ENCODE peak calls at places on chromosome 21, in seven cellular contexts. M is IMR-90, J is uterus, Y is lung, B is neural progenitor cell, H is MM.1S, U is RWPE1. O is an unnamed sample.

GRCh38 chr21:38277501-38278111 is 20.8 kb downstream of the KCNJ15 start:
- DNase-seq in M (peak), J (peak), Y (no peak), B (no peak), H (no peak), U (peak), O (peak)

GRCh38 chr21:29192999-29193563 is 62.6 kb downstream of the MAP3K7CL start:
- DNase-seq in M (no peak), J (no peak), Y (no peak), B (no peak), H (no peak), U (no peak), O (no peak)

GRCh38 chr21:21682172-21682571 is 684.0 kb downstream of the NCAM2 start:
- DNase-seq in M (peak), J (no peak), Y (no peak), B (no peak), H (no peak), U (no peak), O (no peak)

GRCh38 chr21:27688773-27689172 is 721.9 kb upstream of the ADAMTS5 start:
- DNase-seq in M (no peak), J (no peak), Y (no peak), B (no peak), H (no peak), U (no peak), O (no peak)

GRCh38 chr21:27806261-27806660 is 839.4 kb upstream of the ADAMTS5 start:
- DNase-seq in M (peak), J (no peak), Y (no peak), B (no peak), H (no peak), U (no peak), O (no peak)

GRCh38 chr21:39317134-39318090 is 4.0 kb upstream of the BRWD1 start:
- DNase-seq in M (no peak), J (no peak), Y (no peak), B (no peak), H (no peak), U (no peak), O (peak)

GRCh38 chr21:20790113-20790512 is 208.1 kb upstream of the NCAM2 start:
- DNase-seq in M (no peak), J (no peak), Y (no peak), B (peak), H (no peak), U (no peak), O (no peak)

GRCh38 chr21:14956826-14957225 is 108.0 kb downstream of the NRIP1 start:
- DNase-seq in M (peak), J (no peak), Y (no peak), B (no peak), H (no peak), U (no peak), O (no peak)

GRCh38 chr21:38806942-38807284 is 1.2 kb downstream of the ETS2 start:
- DNase-seq in M (peak), J (no peak), Y (no peak), B (no peak), H (no peak), U (no peak), O (no peak)

GRCh38 chr21:38470762-38471161 is 27.5 kb downstream of the ERG start:
- DNase-seq in M (no peak), J (no peak), Y (no peak), B (no peak), H (no peak), U (peak), O (no peak)

GRCh38 chr21:39518055-39518844 is 66.5 kb downstream of the SH3BGR start:
- DNase-seq in M (peak), J (peak), Y (peak), B (peak), H (peak), U (peak), O (peak)

GRCh38 chr21:16187603-16188002 is 457.8 kb downstream of the USP25 start:
- DNase-seq in M (no peak), J (no peak), Y (no peak), B (no peak), H (no peak), U (no peak), O (no peak)

GRCh38 chr21:44748621-44749020 is 37.2 kb upstream of the TSPEAR start:
- DNase-seq in M (no peak), J (no peak), Y (no peak), B (no peak), H (no peak), U (no peak), O (no peak)
- H3K27ac ChIP-seq in M (no peak), J (no peak), Y (no peak), B (no peak), H (no peak), U (no peak), O (peak)

DNA sequence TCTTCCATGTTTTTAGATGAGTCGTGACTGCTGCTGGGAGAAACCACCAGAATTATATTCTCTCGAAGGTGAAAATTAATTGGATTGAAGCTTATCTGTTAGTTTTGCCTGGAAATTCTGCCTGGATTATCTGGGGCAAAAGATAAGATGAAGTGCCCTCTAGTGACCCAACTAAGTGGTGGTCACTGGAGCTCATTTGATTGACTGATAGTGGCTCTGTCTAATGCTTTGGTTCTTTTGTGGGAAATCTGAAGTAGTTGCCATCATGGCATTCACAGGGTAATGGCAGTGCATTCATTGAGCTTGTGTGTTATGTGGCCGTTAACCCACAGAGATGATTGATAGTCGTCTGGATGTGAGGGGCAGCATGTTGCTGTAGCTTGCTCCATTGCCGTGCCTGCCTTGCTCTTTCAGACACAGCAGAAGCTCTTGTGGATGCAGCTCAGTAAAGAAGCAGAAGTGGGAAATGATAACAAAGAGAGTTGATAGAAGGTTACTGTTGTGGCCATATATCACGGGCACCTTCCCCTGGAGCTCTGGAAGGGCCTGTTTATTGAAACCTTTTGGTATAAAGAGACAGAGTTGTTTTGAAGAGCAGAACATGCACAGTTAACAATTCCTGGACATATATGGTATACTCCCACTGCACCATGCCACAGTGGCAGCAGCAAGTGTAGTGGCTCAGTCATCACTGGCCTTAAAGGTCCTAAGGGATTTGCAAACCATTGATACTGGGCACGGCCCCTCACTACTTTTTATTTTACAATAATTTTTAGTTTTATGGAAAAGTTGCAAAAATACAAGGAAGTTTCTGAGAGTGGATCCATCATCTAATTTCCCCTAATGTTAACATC is 42.0 kb downstream of the CXADR start:
- DNase-seq in M (peak), J (no peak), Y (no peak), B (peak), H (no peak), U (peak), O (no peak)
- TF ChIP-seq CTCF in M (peak), J (peak), Y (no peak), B (peak), H (peak), U (peak), O (peak)

DNA sequence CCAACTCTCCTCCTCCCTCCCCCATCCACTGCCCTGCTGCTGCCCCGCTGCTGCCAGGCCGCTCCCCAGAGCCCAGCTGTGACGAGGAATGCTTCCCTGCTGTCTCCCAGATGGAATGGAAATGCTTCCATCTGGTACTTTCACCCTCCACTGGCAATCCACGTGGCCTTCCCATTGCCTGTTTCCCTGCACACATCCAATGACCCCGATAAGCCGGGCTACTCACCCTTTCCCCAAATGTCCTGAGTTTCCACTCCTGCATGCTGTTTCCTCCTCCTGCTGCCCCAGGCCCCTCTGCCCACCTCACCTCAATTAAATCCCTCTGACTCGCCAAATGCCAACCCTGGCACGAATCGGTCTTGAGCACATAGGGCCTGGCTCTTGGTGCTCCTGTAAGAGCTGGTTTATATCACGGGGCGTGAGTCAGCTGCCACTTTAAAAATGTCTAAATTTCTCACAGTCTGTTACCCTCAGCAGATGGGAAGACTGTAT is 36.4 kb downstream of the MRAP start:
- DNase-seq in M (no peak), J (no peak), Y (no peak), B (peak), H (no peak), U (no peak), O (no peak)
- H3K27ac ChIP-seq in M (no peak), J (no peak), Y (no peak), B (no peak), H (no peak), U (no peak), O (no peak)

GRCh38 chr21:26280715-26281310 is 110.2 kb upstream of the APP start:
- DNase-seq in M (no peak), J (no peak), Y (no peak), B (peak), H (no peak), U (no peak), O (no peak)
- TF ChIP-seq CTCF in M (no peak), J (no peak), Y (no peak), B (no peak), H (no peak), U (no peak), O (peak)

DNA sequence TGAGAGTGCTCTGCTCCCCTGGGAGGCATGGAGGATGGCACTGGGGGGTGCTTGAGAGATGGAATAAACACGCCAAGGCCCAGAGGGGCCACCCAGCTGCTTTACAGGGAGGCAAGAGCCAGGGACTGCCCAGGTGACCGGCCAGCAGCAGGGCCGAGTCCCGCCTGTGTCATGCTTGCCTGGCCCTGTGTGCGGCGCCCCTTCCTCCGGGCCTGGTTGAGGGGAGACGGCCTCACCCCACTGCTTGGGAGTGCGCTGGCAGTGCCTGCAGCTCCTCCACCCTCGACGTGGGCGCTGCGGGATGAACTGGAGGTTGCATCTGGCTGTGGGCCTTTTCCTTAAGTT is 33.1 kb upstream of the COL6A2 start:
- DNase-seq in M (no peak), J (peak), Y (peak), B (no peak), H (no peak), U (no peak), O (no peak)
- H3K27ac ChIP-seq in M (peak), J (peak), Y (peak), B (no peak), H (no peak), U (peak), O (no peak)

GRCh38 chr21:41124626-41125240 is 43.2 kb upstream of the BACE2 start:
- DNase-seq in M (no peak), J (no peak), Y (no peak), B (no peak), H (no peak), U (no peak), O (no peak)

GRCh38 chr21:41120997-41121396 is 47.0 kb upstream of the BACE2 start:
- DNase-seq in M (no peak), J (no peak), Y (no peak), B (no peak), H (no peak), U (no peak), O (no peak)

GRCh38 chr21:41119901-41120300 is 48.1 kb upstream of the BACE2 start:
- DNase-seq in M (no peak), J (no peak), Y (no peak), B (no peak), H (no peak), U (no peak), O (peak)

GRCh38 chr21:41121785-41122415 is 46.1 kb upstream of the BACE2 start:
- DNase-seq in M (peak), J (peak), Y (peak), B (peak), H (peak), U (peak), O (peak)
- TF ChIP-seq CTCF in M (peak), J (peak), Y (peak), B (peak), H (peak), U (peak), O (peak)

DNA sequence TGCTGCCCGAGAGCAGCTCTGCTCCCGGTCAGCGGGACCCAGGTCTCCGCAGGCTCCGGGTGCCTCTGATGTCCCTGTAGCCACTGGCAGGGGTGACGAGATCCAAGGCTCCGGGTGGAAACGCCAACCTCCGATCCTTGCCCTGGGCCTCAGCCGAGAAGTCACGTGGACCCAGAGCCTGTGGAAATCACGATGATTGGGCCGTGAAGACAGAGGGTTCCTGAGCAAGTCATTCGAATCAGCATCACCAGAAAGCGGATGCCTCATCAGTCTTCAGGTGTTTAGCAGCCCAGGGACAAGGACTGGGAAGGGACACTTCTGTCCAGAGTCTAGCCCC is 12.5 kb downstream of the LRRC3 start:
- DNase-seq in M (no peak), J (no peak), Y (no peak), B (no peak), H (no peak), U (no peak), O (no peak)
- H3K27ac ChIP-seq in M (no peak), J (no peak), Y (no peak), B (no peak), H (no peak), U (no peak), O (no peak)

GRCh38 chr21:41377715-41378114 is 15.9 kb downstream of the MX2 start:
- DNase-seq in M (no peak), J (peak), Y (no peak), B (peak), H (no peak), U (no peak), O (no peak)

GRCh38 chr21:41379901-41380300 is 18.1 kb downstream of the MX2 start:
- DNase-seq in M (no peak), J (no peak), Y (no peak), B (no peak), H (peak), U (no peak), O (no peak)

GRCh38 chr21:41381731-41382130 is 19.9 kb downstream of the MX2 start:
- DNase-seq in M (no peak), J (no peak), Y (no peak), B (no peak), H (no peak), U (no peak), O (no peak)

GRCh38 chr21:41375875-41376274 is 14.0 kb downstream of the MX2 start:
- DNase-seq in M (no peak), J (no peak), Y (no peak), B (no peak), H (no peak), U (no peak), O (no peak)

GRCh38 chr21:41378849-41379248 is 17.0 kb downstream of the MX2 start:
- DNase-seq in M (no peak), J (peak), Y (no peak), B (no peak), H (no peak), U (no peak), O (no peak)
- TF ChIP-seq CTCF in M (no peak), J (no peak), Y (no peak), B (peak), H (peak), U (no peak), O (no peak)

DNA sequence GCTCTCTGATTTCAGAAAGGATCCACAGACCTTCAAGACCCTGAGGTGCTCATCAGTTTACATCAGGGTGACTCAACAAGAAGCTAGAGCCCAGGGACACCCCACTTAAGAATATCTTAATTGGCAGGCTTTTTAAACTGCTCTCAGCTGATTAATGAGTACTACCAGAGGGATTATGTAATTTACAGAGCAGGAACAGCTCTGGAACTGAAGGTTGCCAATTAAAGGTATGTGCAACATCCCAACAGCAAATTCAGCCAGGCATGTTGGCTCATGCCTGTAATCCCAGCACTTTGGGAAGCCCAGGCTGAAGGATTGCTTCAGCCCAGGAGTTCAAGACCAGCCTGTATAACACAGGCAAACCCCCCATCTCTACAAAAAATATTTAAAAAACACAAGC is 295.7 kb downstream of the SETD4 start:
- DNase-seq in M (no peak), J (no peak), Y (no peak), B (no peak), H (no peak), U (no peak), O (peak)
- H3K27ac ChIP-seq in M (no peak), J (no peak), Y (no peak), B (no peak), H (no peak), U (peak), O (no peak)

GRCh38 chr21:41873005-41873404 is 6.1 kb downstream of the PRDM15 start:
- DNase-seq in M (no peak), J (no peak), Y (no peak), B (no peak), H (no peak), U (no peak), O (no peak)
- TF ChIP-seq CTCF in M (no peak), J (no peak), Y (no peak), B (peak), H (no peak), U (no peak), O (no peak)

O was measured in foreskin keratinocyte.